ENCODE peak calls at places on chromosomes 11 and 22, in nine cellular contexts. G, N, T, R, Z, L, Q, X and B are unnamed samples.

GRCh38 chr22:38346506-38346905 is 29.3 kb upstream of the CSNK1E start:
- DNase-seq in G (no peak), N (no peak), T (no peak), R (no peak), Z (no peak), L (no peak), Q (no peak), X (no peak), B (no peak)

GRCh38 chr11:96264364-96264763 is 78.6 kb downstream of the MAML2 start:
- DNase-seq in G (no peak), N (no peak), T (no peak), R (no peak), Z (no peak), L (no peak), Q (no peak), X (no peak), B (no peak)

GRCh38 chr11:10302294-10302743 is 2.6 kb upstream of the ADM start:
- DNase-seq in G (no peak), N (no peak), T (no peak), R (no peak), Z (no peak), L (no peak), Q (no peak), X (peak; percentile 48), B (no peak)

GRCh38 chr22:30649430-30650007 is 13.9 kb downstream of the SLC35E4 start:
- DNase-seq in G (peak; percentile 64), N (peak; percentile 84), T (no peak), R (peak; percentile 56), Z (no peak), L (peak; percentile 88), Q (peak; percentile 84), X (no peak), B (no peak)

GRCh38 chr11:34263462-34264186 is 94.2 kb downstream of the ABTB2 start:
- DNase-seq in G (no peak), N (peak; percentile 90), T (no peak), R (no peak), Z (peak; percentile 51), L (peak; percentile 82), Q (peak; percentile 83), X (no peak), B (no peak)

GRCh38 chr11:1888811-1889526 is 2.7 kb downstream of the PRR33 start:
- DNase-seq in G (peak; percentile 77), N (no peak), T (no peak), R (peak; percentile 67), Z (no peak), L (no peak), Q (no peak), X (no peak), B (no peak)

GRCh38 chr11:113796663-113797259 is 17.2 kb downstream of the CLDN25 start:
- DNase-seq in G (no peak), N (peak; percentile 40), T (no peak), R (no peak), Z (no peak), L (peak; percentile 34), Q (peak; percentile 73), X (peak; percentile 4), B (peak; percentile 72)

GRCh38 chr22:45785458-45785857 is 113.8 kb downstream of the ATXN10 start:
- DNase-seq in G (no peak), N (peak; percentile 64), T (no peak), R (no peak), Z (no peak), L (peak; percentile 44), Q (peak; percentile 54), X (no peak), B (no peak)

GRCh38 chr11:119369035-119369925 is 12.2 kb downstream of the USP2 start:
- DNase-seq in G (no peak), N (no peak), T (no peak), R (no peak), Z (no peak), L (no peak), Q (no peak), X (no peak), B (no peak)

GRCh38 chr11:36996795-36997194 is 398.8 kb upstream of the RAG2 start:
- DNase-seq in G (no peak), N (no peak), T (no peak), R (no peak), Z (no peak), L (no peak), Q (no peak), X (no peak), B (no peak)

GRCh38 chr11:71223671-71224660 is 28.4 kb downstream of the SHANK2 start:
- DNase-seq in G (no peak), N (no peak), T (no peak), R (no peak), Z (no peak), L (no peak), Q (no peak), X (no peak), B (no peak)